ENCODE peak calls at places on chromosomes 12 and 14, in five cellular contexts. H is IMR-90; P is CD8-positive, alpha-beta T cell; U is cardiac muscle cell; G is GM12878. R is an unnamed sample.

GRCh38 chr12:23813206-23813605 is 136.3 kb downstream of the SOX5 start:
- DNase-seq in H (no peak), P (no peak), U (no peak), G (no peak), R (no peak)

GRCh38 chr12:19915392-19916192 is 452.7 kb upstream of the PDE3A start:
- DNase-seq in H (peak; percentile 44), P (no peak), U (peak; percentile 78), G (no peak), R (no peak)

GRCh38 chr14:74571901-74572828 is 39.9 kb downstream of the LTBP2 start:
- DNase-seq in H (peak; percentile 100), P (no peak), U (peak; percentile 98), G (no peak), R (no peak)

GRCh38 chr12:53737951-53738833 is 10.9 kb upstream of the CALCOCO1 start:
- DNase-seq in H (no peak), P (peak; percentile 57), U (no peak), G (no peak), R (peak; percentile 39)

GRCh38 chr14:101119830-101120571 is 216.5 kb upstream of the RTL1 start:
- DNase-seq in H (peak; percentile 11), P (no peak), U (peak; percentile 7), G (no peak), R (no peak)

GRCh38 chr12:56296207-56296785 is 3.8 kb downstream of the CS start:
- DNase-seq in H (no peak), P (no peak), U (no peak), G (no peak), R (no peak)

GRCh38 chr14:69887740-69888657 is 8.8 kb downstream of the SMOC1 start:
- DNase-seq in H (peak; percentile 71), P (no peak), U (no peak), G (no peak), R (no peak)

GRCh38 chr12:57518176-57518919 is 2.0 kb downstream of the DDIT3 start:
- DNase-seq in H (no peak), P (no peak), U (peak; percentile 44), G (no peak), R (no peak)

GRCh38 chr12:14846878-14847580 is 3.7 kb upstream of the ART4 start:
- DNase-seq in H (no peak), P (no peak), U (peak; percentile 50), G (no peak), R (no peak)

GRCh38 chr14:81269100-81269978 is 48.6 kb upstream of the GTF2A1 start:
- DNase-seq in H (peak; percentile 68), P (peak; percentile 7), U (peak; percentile 79), G (peak; percentile 26), R (no peak)

GRCh38 chr14:29799718-29800117 is 127.9 kb downstream of the PRKD1 start:
- DNase-seq in H (no peak), P (no peak), U (no peak), G (peak; percentile 2), R (no peak)

GRCh38 chr12:73266206-73266605 is 994.0 kb downstream of the TRHDE start:
- DNase-seq in H (no peak), P (no peak), U (no peak), G (no peak), R (no peak)

GRCh38 chr12:389138-390096 is at the start of gene KDM5A:
- DNase-seq in H (peak; percentile 94), P (peak; percentile 90), U (peak; percentile 96), G (peak; percentile 73), R (peak; percentile 85)

GRCh38 chr12:1575799-1576401 is 18.5 kb downstream of the FBXL14 start:
- DNase-seq in H (peak; percentile 75), P (no peak), U (peak; percentile 60), G (no peak), R (no peak)

GRCh38 chr14:34270361-34270760 is 191.7 kb downstream of the SPTSSA start:
- DNase-seq in H (no peak), P (no peak), U (no peak), G (no peak), R (no peak)

GRCh38 chr12:7042847-7043246 is 17.7 kb upstream of the C1S start:
- DNase-seq in H (peak; percentile 29), P (no peak), U (peak; percentile 69), G (no peak), R (no peak)

GRCh38 chr14:81062816-81063215 is 107.4 kb downstream of the TSHR start:
- DNase-seq in H (peak; percentile 0), P (no peak), U (no peak), G (peak; percentile 1), R (no peak)

GRCh38 chr12:110555509-110556406 is 27.4 kb downstream of the PPTC7 start:
- DNase-seq in H (peak; percentile 80), P (no peak), U (peak; percentile 76), G (no peak), R (no peak)

GRCh38 chr12:52525661-52526499 is 5.7 kb upstream of the KRT5 start:
- DNase-seq in H (no peak), P (no peak), U (no peak), G (no peak), R (no peak)

GRCh38 chr12:52805000-52805399 is 8.9 kb downstream of the KRT4 start:
- DNase-seq in H (no peak), P (no peak), U (no peak), G (no peak), R (no peak)

GRCh38 chr14:106506901-106507305 is 980.5 kb downstream of the TMEM121 start:
- DNase-seq in H (no peak), P (peak; percentile 53), U (no peak), G (no peak), R (peak; percentile 43)

DNA sequence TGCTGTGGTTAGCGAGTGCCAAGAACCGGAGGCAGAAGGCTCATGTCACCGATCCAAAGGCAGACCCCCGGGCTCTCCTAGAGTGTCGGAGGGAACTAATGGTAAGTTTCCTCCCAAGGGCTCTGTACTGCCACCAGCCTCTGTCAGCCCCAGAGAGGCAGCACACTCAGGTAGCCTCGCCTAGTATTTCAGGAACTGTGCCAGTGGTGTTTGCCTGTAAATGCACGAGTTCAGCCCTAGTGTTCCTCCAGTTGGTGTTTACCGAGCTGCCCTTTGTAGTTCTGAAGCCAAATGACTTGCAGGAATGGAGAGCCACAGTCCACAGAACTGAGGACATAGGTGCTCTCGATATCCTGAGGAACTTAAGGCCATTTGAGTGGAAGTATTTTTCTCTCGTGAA is 72.6 kb downstream of the ESR2 start:
- DNase-seq in H (no peak), P (no peak), U (no peak), G (no peak), R (no peak)
- H3K4me1 ChIP-seq in H (no peaks in the 10 kb centered on the region), P (no peaks in the 10 kb centered on the region), U (peaks cover 53% of the 10 kb centered on the region), G (peaks cover 29% of the 10 kb centered on the region), R (no peaks in the 10 kb centered on the region)

DNA sequence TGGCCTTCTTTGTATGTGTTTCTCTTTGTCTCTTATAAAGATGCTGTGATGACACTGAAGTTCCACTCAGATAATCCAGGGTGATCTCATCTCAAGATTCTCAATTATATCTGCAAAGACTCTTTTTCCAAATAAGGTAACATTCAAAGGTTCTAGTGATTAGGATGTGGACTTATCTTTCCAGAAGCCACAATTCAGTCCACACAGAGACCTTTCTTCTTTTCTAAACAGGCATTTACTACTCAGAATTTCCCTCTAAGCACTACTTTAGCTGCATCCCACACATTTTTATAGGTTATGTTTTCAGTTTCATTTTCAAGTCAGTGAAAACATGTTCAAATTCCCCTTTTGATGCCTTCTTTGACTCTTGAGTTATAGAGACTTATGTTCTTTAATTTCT is 9.0 kb upstream of the NKX2-1 start:
- DNase-seq in H (no peak), P (no peak), U (no peak), G (no peak), R (no peak)
- H3K27me3 ChIP-seq in H (peaks cover 31% of the 10 kb centered on the region), P (peaks cover 12% of the 10 kb centered on the region), U (peaks cover 99% of the 10 kb centered on the region), G (no peaks in the 10 kb centered on the region), R (peaks cover 28% of the 10 kb centered on the region)

GRCh38 chr14:54440037-54440436 is 1.1 kb downstream of the CNIH1 start:
- DNase-seq in H (peak; percentile 36), P (no peak), U (peak; percentile 67), G (no peak), R (no peak)
- H3K4me1 ChIP-seq in H (peaks cover 11% of the 10 kb centered on the region), P (peaks cover 18% of the 10 kb centered on the region), U (peaks cover 10% of the 10 kb centered on the region), G (peaks cover 10% of the 10 kb centered on the region), R (peaks cover 9% of the 10 kb centered on the region)

DNA sequence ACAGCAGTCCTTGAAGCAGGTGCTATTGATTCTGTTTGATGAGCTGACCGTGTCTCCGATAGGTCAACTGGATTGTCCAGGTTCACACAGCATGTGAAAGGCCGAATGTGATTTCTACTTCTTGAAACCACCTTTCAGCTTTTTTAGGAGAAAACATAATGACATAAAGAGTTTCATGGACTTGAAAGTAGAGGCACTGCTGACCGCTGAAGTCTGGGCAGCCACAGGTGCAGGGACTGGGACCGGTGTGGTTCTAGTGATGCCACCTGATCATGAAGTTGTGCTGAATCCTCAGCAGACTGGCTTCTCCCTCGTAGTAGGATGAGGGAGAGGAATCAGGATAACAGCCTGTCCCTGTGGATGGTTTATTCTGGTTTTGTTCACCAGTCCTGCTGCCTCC is 108.1 kb downstream of the ETV6 start:
- DNase-seq in H (no peak), P (no peak), U (no peak), G (no peak), R (no peak)
- H3K27me3 ChIP-seq in H (no peaks in the 10 kb centered on the region), P (no peaks in the 10 kb centered on the region), U (no peaks in the 10 kb centered on the region), G (no peaks in the 10 kb centered on the region), R (no peaks in the 10 kb centered on the region)

GRCh38 chr12:124725099-124725498 is 138.6 kb downstream of the SCARB1 start:
- DNase-seq in H (no peak), P (no peak), U (no peak), G (no peak), R (no peak)
- H3K4me1 ChIP-seq in H (peaks cover 17% of the 10 kb centered on the region), P (no peaks in the 10 kb centered on the region), U (no peaks in the 10 kb centered on the region), G (peaks cover 4% of the 10 kb centered on the region), R (no peaks in the 10 kb centered on the region)

GRCh38 chr14:60658116-60658515 is 8.8 kb upstream of the SIX1 start:
- DNase-seq in H (no peak), P (no peak), U (no peak), G (no peak), R (no peak)

GRCh38 chr14:60655114-60655897 is 6.0 kb upstream of the SIX1 start:
- DNase-seq in H (no peak), P (no peak), U (no peak), G (no peak), R (no peak)

GRCh38 chr14:60657609-60657983 is 8.3 kb upstream of the SIX1 start:
- DNase-seq in H (no peak), P (no peak), U (no peak), G (no peak), R (no peak)

GRCh38 chr14:60655898-60656754 is 6.8 kb upstream of the SIX1 start:
- DNase-seq in H (peak; percentile 25), P (no peak), U (no peak), G (no peak), R (no peak)

GRCh38 chr14:60656755-60657608 is 7.7 kb upstream of the SIX1 start:
- DNase-seq in H (peak; percentile 73), P (no peak), U (peak; percentile 74), G (peak; percentile 31), R (no peak)
- H3K27me3 ChIP-seq in H (no peaks in the 10 kb centered on the region), P (peaks cover 37% of the 10 kb centered on the region), U (peaks cover 89% of the 10 kb centered on the region), G (peaks cover 10% of the 10 kb centered on the region), R (peaks cover 33% of the 10 kb centered on the region)

GRCh38 chr14:64700290-64700689 is 3.9 kb upstream of the PLEKHG3 start:
- DNase-seq in H (no peak), P (no peak), U (no peak), G (no peak), R (no peak)
- H3K4me1 ChIP-seq in H (peaks cover 3% of the 10 kb centered on the region), P (peaks cover 21% of the 10 kb centered on the region), U (peaks cover 20% of the 10 kb centered on the region), G (no peaks in the 10 kb centered on the region), R (peaks cover 53% of the 10 kb centered on the region)